ENCODE peak calls at places on chromosomes 13 and 19, in four cellular contexts. One of them, this sample, is unnamed.

GRCh38 chr13:36362251-36362650 is 16.1 kb upstream of the SPART start:
- DNase-seq in HCT116: no peak
- DNase-seq in K562: no peak
- DNase-seq in GM12878: no peak
- DNase-seq in this sample: no peak

GRCh38 chr13:23618341-23618740 is 48.1 kb downstream of the TNFRSF19 start:
- DNase-seq in HCT116: no peak
- DNase-seq in K562: no peak
- DNase-seq in GM12878: no peak
- DNase-seq in this sample: no peak

GRCh38 chr19:16893686-16893990 is 4.8 kb downstream of the F2RL3 start:
- DNase-seq in HCT116: no peak
- DNase-seq in K562: no peak
- DNase-seq in GM12878: no peak
- DNase-seq in this sample: no peak

GRCh38 chr19:18832331-18833140 is 777 bp downstream of the UPF1 start:
- DNase-seq in HCT116: no peak
- DNase-seq in K562: peak; percentile 71
- DNase-seq in GM12878: no peak
- DNase-seq in this sample: no peak

GRCh38 chr19:13195678-13196077 is 45.5 kb downstream of the IER2 start:
- DNase-seq in HCT116: no peak
- DNase-seq in K562: peak; percentile 51
- DNase-seq in GM12878: no peak
- DNase-seq in this sample: peak; percentile 86

GRCh38 chr19:40691421-40692211 is 1.2 kb upstream of the NUMBL start:
- DNase-seq in HCT116: no peak
- DNase-seq in K562: peak; percentile 54
- DNase-seq in GM12878: no peak
- DNase-seq in this sample: no peak

GRCh38 chr13:68439821-68440220 is 1209.7 kb upstream of the PCDH9 start:
- DNase-seq in HCT116: no peak
- DNase-seq in K562: no peak
- DNase-seq in GM12878: no peak
- DNase-seq in this sample: no peak

GRCh38 chr13:98576963-98577822 is at the start of gene STK24:
- DNase-seq in HCT116: no peak
- DNase-seq in K562: peak; percentile 87
- DNase-seq in GM12878: no peak
- DNase-seq in this sample: no peak

GRCh38 chr13:47337781-47338507 is 441.1 kb upstream of the HTR2A start:
- DNase-seq in HCT116: no peak
- DNase-seq in K562: no peak
- DNase-seq in GM12878: no peak
- DNase-seq in this sample: no peak

GRCh38 chr13:27970382-27971235 is 1.5 kb upstream of the CDX2 start:
- DNase-seq in HCT116: no peak
- DNase-seq in K562: no peak
- DNase-seq in GM12878: no peak
- DNase-seq in this sample: no peak

GRCh38 chr13:51895906-51896888 is 34.4 kb downstream of the CCDC70 start:
- DNase-seq in HCT116: peak; percentile 29
- DNase-seq in K562: peak; percentile 59
- DNase-seq in GM12878: no peak
- DNase-seq in this sample: peak; percentile 51

GRCh38 chr19:3509566-3509989 is 3.5 kb downstream of the FZR1 start:
- DNase-seq in HCT116: no peak
- DNase-seq in K562: no peak
- DNase-seq in GM12878: no peak
- DNase-seq in this sample: no peak

GRCh38 chr19:14475251-14476073 is at the start of gene PTGER1:
- DNase-seq in HCT116: peak; percentile 21
- DNase-seq in K562: peak; percentile 79
- DNase-seq in GM12878: no peak
- DNase-seq in this sample: no peak

GRCh38 chr19:10149427-10149826 is 29.7 kb upstream of the EIF3G start:
- DNase-seq in HCT116: no peak
- DNase-seq in K562: no peak
- DNase-seq in GM12878: no peak
- DNase-seq in this sample: no peak

GRCh38 chr13:44449999-44450821 is 76.6 kb downstream of the SERP2 start:
- DNase-seq in HCT116: no peak
- DNase-seq in K562: no peak
- DNase-seq in GM12878: no peak
- DNase-seq in this sample: no peak

GRCh38 chr19:35959040-35959967 is 23.1 kb downstream of the LRFN3 start:
- DNase-seq in HCT116: no peak
- DNase-seq in K562: no peak
- DNase-seq in GM12878: no peak
- DNase-seq in this sample: peak; percentile 58

GRCh38 chr19:53978975-53979801 is 12.2 kb upstream of the CACNG6 start:
- DNase-seq in HCT116: no peak
- DNase-seq in K562: no peak
- DNase-seq in GM12878: no peak
- DNase-seq in this sample: no peak

GRCh38 chr13:25111557-25111956 is 15.6 kb downstream of the PABPC3 start:
- DNase-seq in HCT116: no peak
- DNase-seq in K562: no peak
- DNase-seq in GM12878: no peak
- DNase-seq in this sample: no peak

GRCh38 chr19:13990085-13990484 is 16.0 kb downstream of the RFX1 start:
- DNase-seq in HCT116: no peak
- DNase-seq in K562: no peak
- DNase-seq in GM12878: no peak
- DNase-seq in this sample: no peak

GRCh38 chr13:51832471-51833152 is 12.4 kb downstream of the TMEM272 start:
- DNase-seq in HCT116: no peak
- DNase-seq in K562: peak; percentile 28
- DNase-seq in GM12878: no peak
- DNase-seq in this sample: no peak

GRCh38 chr19:21823224-21823623 is 12.8 kb downstream of the ZNF43 start:
- DNase-seq in HCT116: no peak
- DNase-seq in K562: no peak
- DNase-seq in GM12878: no peak
- DNase-seq in this sample: no peak

GRCh38 chr19:11151181-11151580 is 4.4 kb downstream of the SPC24 start:
- DNase-seq in HCT116: no peak
- DNase-seq in K562: no peak
- DNase-seq in GM12878: no peak
- DNase-seq in this sample: no peak

GRCh38 chr13:71867101-71867814 is at the start of gene DACH1:
- DNase-seq in HCT116: no peak
- DNase-seq in K562: no peak
- DNase-seq in GM12878: no peak
- DNase-seq in this sample: no peak

GRCh38 chr19:17765069-17765618 is 13.9 kb downstream of the FCHO1 start:
- DNase-seq in HCT116: no peak
- DNase-seq in K562: no peak
- DNase-seq in GM12878: no peak
- DNase-seq in this sample: no peak

GRCh38 chr13:34156841-34157365 is 339.0 kb downstream of the RFC3 start:
- DNase-seq in HCT116: peak; percentile 92
- DNase-seq in K562: no peak
- DNase-seq in GM12878: peak; percentile 55
- DNase-seq in this sample: peak; percentile 27

GRCh38 chr13:33799950-33800592 is 17.9 kb upstream of the RFC3 start:
- DNase-seq in HCT116: peak; percentile 12
- DNase-seq in K562: no peak
- DNase-seq in GM12878: no peak
- DNase-seq in this sample: no peak

GRCh38 chr19:19361075-19361594 is 40.5 kb downstream of the MAU2 start:
- DNase-seq in HCT116: peak; percentile 85
- DNase-seq in K562: peak; percentile 81
- DNase-seq in GM12878: peak; percentile 73
- DNase-seq in this sample: peak; percentile 71

GRCh38 chr13:44506251-44506650 is 69.9 kb downstream of the TSC22D1 start:
- DNase-seq in HCT116: no peak
- DNase-seq in K562: no peak
- DNase-seq in GM12878: no peak
- DNase-seq in this sample: no peak

GRCh38 chr13:21676611-21677021 is 5.7 kb downstream of the FGF9 start:
- DNase-seq in HCT116: no peak
- DNase-seq in K562: no peak
- DNase-seq in GM12878: no peak
- DNase-seq in this sample: peak; percentile 71

GRCh38 chr19:29841559-29842367 is 30.0 kb downstream of the CCNE1 start:
- DNase-seq in HCT116: peak; percentile 78
- DNase-seq in K562: peak; percentile 41
- DNase-seq in GM12878: no peak
- DNase-seq in this sample: no peak

GRCh38 chr19:13742756-13743155 is 21.6 kb upstream of the MRI1 start:
- DNase-seq in HCT116: no peak
- DNase-seq in K562: no peak
- DNase-seq in GM12878: no peak
- DNase-seq in this sample: no peak

GRCh38 chr13:77902319-77902963 is 16.2 kb downstream of the EDNRB start:
- DNase-seq in HCT116: no peak
- DNase-seq in K562: no peak
- DNase-seq in GM12878: no peak
- DNase-seq in this sample: no peak

GRCh38 chr13:77896536-77896935 is 22.1 kb downstream of the EDNRB start:
- DNase-seq in HCT116: no peak
- DNase-seq in K562: no peak
- DNase-seq in GM12878: no peak
- DNase-seq in this sample: no peak

GRCh38 chr13:77896977-77897376 is 21.7 kb downstream of the EDNRB start:
- DNase-seq in HCT116: no peak
- DNase-seq in K562: no peak
- DNase-seq in GM12878: no peak
- DNase-seq in this sample: no peak

GRCh38 chr13:77894743-77895142 is 23.9 kb downstream of the EDNRB start:
- DNase-seq in HCT116: no peak
- DNase-seq in K562: no peak
- DNase-seq in GM12878: no peak
- DNase-seq in this sample: no peak

GRCh38 chr13:77898097-77898496 is 20.5 kb downstream of the EDNRB start:
- DNase-seq in HCT116: no peak
- DNase-seq in K562: no peak
- DNase-seq in GM12878: peak; percentile 66
- DNase-seq in this sample: no peak
- TF ChIP-seq EGR1 in HCT116: no peak
- TF ChIP-seq EGR1 in K562: no peak
- TF ChIP-seq EGR1 in GM12878: no peak
- TF ChIP-seq EGR1 in this sample: no peak

DNA sequence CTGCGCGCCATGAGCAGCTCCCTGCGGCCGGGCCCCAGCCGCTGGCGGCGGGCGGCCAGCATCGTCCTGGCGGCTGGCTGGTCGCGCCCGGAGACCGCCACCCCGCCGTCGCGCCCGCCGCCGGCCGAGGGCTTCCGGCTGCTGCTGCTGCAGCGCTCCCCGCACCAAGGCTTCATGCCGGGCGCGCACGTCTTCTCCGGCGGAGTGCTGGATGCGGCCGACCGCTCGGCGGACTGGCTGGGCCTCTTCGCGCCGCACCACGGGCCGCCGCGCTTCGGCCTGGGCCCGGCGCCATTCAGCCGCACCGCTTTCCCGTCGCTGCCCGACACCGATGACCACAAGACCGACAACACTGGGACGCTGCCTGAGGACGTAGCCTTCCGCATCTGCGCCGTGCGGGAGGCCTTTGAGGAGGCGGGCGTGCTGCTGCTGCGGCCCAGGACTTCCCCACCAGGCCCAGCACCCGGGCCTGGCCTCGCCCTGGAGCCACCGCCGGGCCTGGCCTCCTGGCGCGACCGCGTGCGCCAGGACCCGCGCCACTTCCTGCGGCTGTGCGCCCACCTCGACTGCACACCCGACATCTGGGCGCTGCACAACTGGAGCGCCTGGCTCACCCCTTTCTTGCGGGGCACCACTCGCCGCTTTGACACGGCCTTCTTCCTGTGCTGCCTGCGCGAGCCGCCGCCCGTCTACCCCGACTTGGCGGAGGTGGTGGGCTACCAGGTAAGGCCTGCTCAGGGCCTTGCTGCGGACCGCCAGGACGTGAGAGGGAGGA is 518 bp downstream of the NUDT19 start:
- DNase-seq in HCT116: no peak
- DNase-seq in K562: peak; percentile 58
- DNase-seq in GM12878: no peak
- DNase-seq in this sample: peak; percentile 72
- TF ChIP-seq EGR1 in HCT116: no peak
- TF ChIP-seq EGR1 in K562: no peak
- TF ChIP-seq EGR1 in GM12878: no peak
- TF ChIP-seq EGR1 in this sample: no peak

DNA sequence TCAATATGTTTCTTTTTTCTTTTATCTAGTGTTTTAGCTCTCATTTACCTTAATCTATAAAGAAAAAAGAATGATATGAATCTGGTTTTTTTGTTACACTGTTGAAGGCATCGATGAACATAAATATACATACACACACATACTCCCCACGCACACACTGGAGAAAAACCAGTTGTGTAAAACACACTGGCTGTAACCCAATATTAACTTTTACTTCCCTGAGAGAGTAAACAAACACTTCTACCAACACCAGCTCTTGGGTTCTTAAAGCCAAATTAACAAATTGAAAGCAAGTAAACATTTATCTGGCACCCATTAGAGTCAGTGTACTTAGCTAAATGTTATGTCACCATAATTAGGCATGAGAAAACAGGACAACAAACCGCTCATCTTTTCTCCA is 145.7 kb downstream of the ABCC4 start:
- DNase-seq in HCT116: no peak
- DNase-seq in K562: no peak
- DNase-seq in GM12878: no peak
- DNase-seq in this sample: no peak
- TF ChIP-seq EGR1 in HCT116: no peak
- TF ChIP-seq EGR1 in K562: no peak
- TF ChIP-seq EGR1 in GM12878: no peak
- TF ChIP-seq EGR1 in this sample: no peak

DNA sequence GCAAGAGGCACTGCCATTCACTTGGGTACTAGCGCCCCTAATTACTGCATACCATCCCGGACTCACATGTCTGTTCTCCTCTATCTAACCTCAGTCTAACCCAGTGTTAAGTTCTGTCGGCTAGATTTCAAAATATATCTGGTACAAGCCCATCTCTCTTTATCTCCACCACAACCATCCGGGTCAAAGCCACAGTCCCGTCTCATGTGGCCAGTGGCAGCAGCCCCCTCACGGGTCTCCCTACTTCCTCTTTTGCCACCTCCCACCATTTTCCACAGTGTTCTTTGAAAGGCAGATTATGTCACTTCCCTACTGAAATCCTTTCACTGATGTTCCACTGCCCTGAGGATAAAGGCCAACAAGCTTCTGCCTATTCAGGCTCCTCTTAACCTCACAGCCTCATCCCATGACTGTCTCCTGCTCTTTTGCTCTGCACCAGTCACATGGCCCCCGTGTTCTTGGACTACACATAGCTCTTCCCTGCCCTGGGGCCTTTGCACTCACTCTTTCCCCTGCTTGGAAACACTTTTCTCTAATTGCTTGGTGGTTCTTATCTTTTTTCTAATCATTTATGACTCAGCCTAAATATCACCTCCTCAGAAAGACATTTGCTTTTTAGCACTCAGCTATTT is 117.2 kb downstream of the UBL3 start:
- DNase-seq in HCT116: no peak
- DNase-seq in K562: no peak
- DNase-seq in GM12878: no peak
- DNase-seq in this sample: no peak
- TF ChIP-seq EGR1 in HCT116: no peak
- TF ChIP-seq EGR1 in K562: no peak
- TF ChIP-seq EGR1 in GM12878: no peak
- TF ChIP-seq EGR1 in this sample: no peak

GRCh38 chr19:55208880-55209429 is 346 bp downstream of the PTPRH start:
- DNase-seq in HCT116: no peak
- DNase-seq in K562: peak; percentile 10
- DNase-seq in GM12878: no peak
- DNase-seq in this sample: no peak
- TF ChIP-seq EGR1 in HCT116: no peak
- TF ChIP-seq EGR1 in K562: no peak
- TF ChIP-seq EGR1 in GM12878: no peak
- TF ChIP-seq EGR1 in this sample: no peak

This sample was measured in H1.